ENCODE peak calls at places on chromosomes 7 and 10, in seven cellular contexts. X is GM04504, F is CD14-positive monocyte, G is HCEC 1CT, C is heart left ventricle, H is HuH-7, E is AG20443. M is an unnamed sample.

GRCh38 chr7:1358376-1359050 is 100.8 kb downstream of the MICALL2 start:
- DNase-seq in X (no peak), F (peak), G (no peak), C (peak), H (no peak), E (no peak), M (peak)

GRCh38 chr10:67602268-67602950 is 93.6 kb downstream of the CTNNA3 start:
- DNase-seq in X (no peak), F (no peak), G (peak), C (no peak), H (no peak), E (no peak), M (no peak)

GRCh38 chr10:6953131-6953834 is 373.2 kb upstream of the PRKCQ start:
- DNase-seq in X (no peak), F (no peak), G (no peak), C (peak), H (no peak), E (no peak), M (no peak)

GRCh38 chr10:117537436-117537903 is 5.1 kb upstream of the EMX2 start:
- DNase-seq in X (no peak), F (no peak), G (no peak), C (no peak), H (peak), E (peak), M (no peak)

GRCh38 chr10:122091722-122092121 is 102.8 kb downstream of the TACC2 start:
- DNase-seq in X (no peak), F (no peak), G (no peak), C (no peak), H (no peak), E (no peak), M (no peak)

GRCh38 chr7:22060863-22061262 is 115.2 kb upstream of the CDCA7L start:
- DNase-seq in X (no peak), F (no peak), G (no peak), C (no peak), H (no peak), E (no peak), M (no peak)

GRCh38 chr10:106076496-106076895 is 1088.0 kb downstream of the SORCS1 start:
- DNase-seq in X (no peak), F (no peak), G (no peak), C (no peak), H (no peak), E (peak), M (no peak)

GRCh38 chr10:26372513-26373354 is 65.4 kb upstream of the APBB1IP start:
- DNase-seq in X (no peak), F (no peak), G (no peak), C (no peak), H (no peak), E (no peak), M (no peak)

GRCh38 chr7:73613954-73614735 is 10.2 kb downstream of the MLXIPL start:
- DNase-seq in X (no peak), F (no peak), G (no peak), C (no peak), H (no peak), E (no peak), M (peak)

M was measured in right lobe of liver.